ENCODE peak calls at places on chromosomes 12 and 14, in five cellular contexts. X is AG04450, M is Panc1, J is tibial nerve, U is neuronal stem cell. C is an unnamed sample.

GRCh38 chr12:112555621-112556233 is 137.0 kb downstream of the PTPN11 start:
- DNase-seq in X (no peak), M (no peak), J (no peak), U (no peak), C (no peak)

GRCh38 chr14:99361596-99362220 is 89.7 kb upstream of the BCL11B start:
- DNase-seq in X (no peak), M (no peak), J (no peak), U (no peak), C (no peak)

GRCh38 chr14:63940387-63940786 is 87.6 kb downstream of the SYNE2 start:
- DNase-seq in X (no peak), M (no peak), J (no peak), U (no peak), C (no peak)

GRCh38 chr12:103495783-103496456 is at the start of gene C12orf42:
- DNase-seq in X (no peak), M (peak; percentile 5), J (peak; percentile 30), U (peak; percentile 59), C (no peak)

GRCh38 chr12:56257071-56257470 is 1.1 kb downstream of the ANKRD52 start:
- DNase-seq in X (no peak), M (no peak), J (no peak), U (no peak), C (no peak)

GRCh38 chr12:95943231-95943842 is at the start of gene AMDHD1:
- DNase-seq in X (no peak), M (no peak), J (peak; percentile 7), U (peak; percentile 57), C (peak; percentile 41)

GRCh38 chr12:92582466-92582865 is 120.3 kb upstream of the PLEKHG7 start:
- DNase-seq in X (no peak), M (no peak), J (no peak), U (no peak), C (no peak)

GRCh38 chr12:89349814-89350213 is 2.5 kb downstream of the DUSP6 start:
- DNase-seq in X (no peak), M (no peak), J (peak; percentile 49), U (no peak), C (peak; percentile 65)

GRCh38 chr14:25833341-25834121 is 764.3 kb downstream of the NOVA1 start:
- DNase-seq in X (no peak), M (no peak), J (no peak), U (peak; percentile 50), C (no peak)

GRCh38 chr12:52389313-52390207 is 4.1 kb upstream of the KRT84 start:
- DNase-seq in X (no peak), M (no peak), J (no peak), U (no peak), C (no peak)

GRCh38 chr12:124464062-124464461 is 103.3 kb downstream of the NCOR2 start:
- DNase-seq in X (no peak), M (no peak), J (no peak), U (no peak), C (no peak)

GRCh38 chr14:69038449-69039286 is 59.6 kb upstream of the ACTN1 start:
- DNase-seq in X (no peak), M (no peak), J (no peak), U (no peak), C (no peak)
- H3K27ac ChIP-seq in X (peak overlapping the region; percentile 47), M (no peak overlapping the region), J (no peak overlapping the region), U (no peak overlapping the region), C (peak overlapping the region; percentile 48)

DNA sequence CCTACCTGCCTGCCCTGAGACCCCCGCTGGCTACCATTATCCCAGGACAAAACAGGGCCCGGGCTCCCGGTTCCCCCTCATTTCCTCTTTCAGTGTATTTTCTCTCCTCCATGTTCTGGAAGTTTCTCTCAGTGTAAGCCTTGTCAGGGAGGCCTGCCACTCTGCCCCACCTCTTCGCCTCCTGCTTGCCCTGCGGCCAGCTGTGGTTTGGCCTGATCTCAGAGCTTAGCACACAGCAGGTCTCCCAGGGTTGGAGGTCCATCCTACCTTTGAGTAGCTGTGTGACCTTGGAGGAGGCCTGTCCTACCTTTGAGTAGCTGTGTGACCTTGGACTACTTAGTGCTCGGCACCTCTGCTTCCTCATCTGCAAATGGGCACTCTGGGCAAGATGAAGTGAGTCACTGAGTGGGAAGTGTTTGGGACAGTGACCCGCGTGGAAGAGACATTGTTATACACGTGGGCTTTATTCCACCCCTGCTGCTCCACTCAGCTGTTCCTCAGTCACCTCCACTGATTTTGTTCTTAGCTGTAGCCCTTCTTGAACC is 212.7 kb downstream of the ZFP36L1 start:
- DNase-seq in X (no peak), M (no peak), J (no peak), U (no peak), C (no peak)
- H3K27ac ChIP-seq in X (no peak overlapping the region), M (no peak overlapping the region), J (no peak overlapping the region), U (no peak overlapping the region), C (no peak overlapping the region)

GRCh38 chr12:122013792-122014590 is 7.7 kb upstream of the BCL7A start:
- DNase-seq in X (no peak), M (no peak), J (no peak), U (no peak), C (no peak)
- H3K27ac ChIP-seq in X (no peak overlapping the region), M (no peak overlapping the region), J (no peak overlapping the region), U (no peak overlapping the region), C (no peak overlapping the region)

GRCh38 chr12:27623645-27624044 is 72.6 kb upstream of the REP15 start:
- DNase-seq in X (no peak), M (peak; percentile 83), J (no peak), U (no peak), C (no peak)

GRCh38 chr12:27626239-27626638 is 70.0 kb upstream of the REP15 start:
- DNase-seq in X (no peak), M (no peak), J (no peak), U (no peak), C (no peak)

GRCh38 chr12:27624586-27624985 is 71.7 kb upstream of the REP15 start:
- DNase-seq in X (no peak), M (no peak), J (no peak), U (no peak), C (no peak)

GRCh38 chr12:27631365-27631764 is 64.9 kb upstream of the REP15 start:
- DNase-seq in X (no peak), M (no peak), J (no peak), U (no peak), C (no peak)

GRCh38 chr12:27627123-27627835 is 69.0 kb upstream of the REP15 start:
- DNase-seq in X (peak; percentile 21), M (no peak), J (peak; percentile 32), U (no peak), C (no peak)
- H3K27ac ChIP-seq in X (peak overlapping the region; percentile 55), M (peak overlapping the region; percentile 24), J (no peak overlapping the region), U (no peak overlapping the region), C (peak overlapping the region; percentile 33)

GRCh38 chr12:105935106-105935505 is 203.6 kb downstream of the NUAK1 start:
- DNase-seq in X (no peak), M (no peak), J (no peak), U (no peak), C (no peak)
- H3K27ac ChIP-seq in X (no peak overlapping the region), M (peak overlapping the region; percentile 80), J (no peak overlapping the region), U (no peak overlapping the region), C (no peak overlapping the region)

C was measured in lung.